ENCODE peak calls at places on chromosome 2, in eight cellular contexts. T is iris pigment epithelial cell; W is nephron progenitor cell; H is HL-60; X is activated CD8-positive, alpha-beta T cell treated with anti-CD3 and anti-CD28 coated beads, Interleukin-2, amount 10 ng/mL, durations not matched to agents 7 days and 5 days; Y is fibroblast of the conjunctiva; D is stimulated activated CD4-positive, alpha-beta T cell treated with anti-CD3 and anti-CD28 coated beads, Interleukin-2, amount 100 ng/mL, for 48 hours; M is amygdala. B is an unnamed sample.
A peak's percentile ranks its signal among the peaks of the same experiment; 100 is the strongest.

GRCh38 chr2:69579561-69579960 is 64.0 kb downstream of the AAK1 start:
- DNase-seq in T (no peak), W (no peak), H (no peak), X (no peak), Y (no peak), D (no peak), M (no peak), B (no peak)

GRCh38 chr2:11873766-11874165 is 127.3 kb downstream of the LPIN1 start:
- DNase-seq in T (peak; percentile 79), W (no peak), H (peak; percentile 74), X (no peak), Y (peak; percentile 60), D (no peak), M (no peak), B (no peak)

GRCh38 chr2:158529379-158530110 is 72.8 kb downstream of the PKP4 start:
- DNase-seq in T (peak; percentile 69), W (no peak), H (no peak), X (no peak), Y (peak; percentile 14), D (no peak), M (no peak), B (no peak)

GRCh38 chr2:224957540-224958465 is 84.5 kb downstream of the DOCK10 start:
- DNase-seq in T (no peak), W (no peak), H (no peak), X (no peak), Y (no peak), D (no peak), M (no peak), B (no peak)

GRCh38 chr2:240387669-240388358 is 47.6 kb upstream of the GPC1 start:
- DNase-seq in T (peak; percentile 91), W (peak; percentile 1), H (no peak), X (no peak), Y (peak; percentile 84), D (no peak), M (peak; percentile 28), B (no peak)

GRCh38 chr2:69209482-69209881 is 177.5 kb downstream of the GFPT1 start:
- DNase-seq in T (no peak), W (no peak), H (no peak), X (no peak), Y (no peak), D (no peak), M (no peak), B (no peak)

GRCh38 chr2:120596990-120597594 is 138.6 kb upstream of the GLI2 start:
- DNase-seq in T (peak; percentile 84), W (no peak), H (peak; percentile 92), X (no peak), Y (peak; percentile 78), D (no peak), M (no peak), B (no peak)

GRCh38 chr2:128727914-128728313 is 409.2 kb upstream of the HS6ST1 start:
- DNase-seq in T (peak; percentile 98), W (no peak), H (peak; percentile 55), X (no peak), Y (peak; percentile 89), D (no peak), M (no peak), B (no peak)

GRCh38 chr2:14557921-14558320 is 74.6 kb upstream of the LRATD1 start:
- DNase-seq in T (no peak), W (no peak), H (no peak), X (no peak), Y (no peak), D (no peak), M (no peak), B (no peak)

GRCh38 chr2:1024981-1025380 is 74.3 kb downstream of the SNTG2 start:
- DNase-seq in T (no peak), W (no peak), H (no peak), X (no peak), Y (peak; percentile 23), D (no peak), M (no peak), B (no peak)

GRCh38 chr2:172442072-172442895 is 14.9 kb downstream of the ITGA6 start:
- DNase-seq in T (peak; percentile 96), W (no peak), H (no peak), X (peak; percentile 37), Y (peak; percentile 31), D (peak; percentile 46), M (no peak), B (peak; percentile 45)

GRCh38 chr2:241842620-241843211 is 16.0 kb downstream of the PDCD1 start:
- DNase-seq in T (peak; percentile 18), W (no peak), H (peak; percentile 58), X (peak; percentile 67), Y (no peak), D (no peak), M (no peak), B (peak; percentile 61)

GRCh38 chr2:130807659-130808385 is 28.9 kb upstream of the ARHGEF4 start:
- DNase-seq in T (no peak), W (no peak), H (no peak), X (no peak), Y (no peak), D (no peak), M (no peak), B (no peak)

GRCh38 chr2:168449419-168449818 is 6.7 kb upstream of the CERS6 start:
- DNase-seq in T (peak; percentile 70), W (no peak), H (no peak), X (no peak), Y (peak; percentile 42), D (no peak), M (no peak), B (no peak)

GRCh38 chr2:73981081-73981968 is 3.4 kb upstream of the TET3 start:
- DNase-seq in T (no peak), W (peak; percentile 62), H (no peak), X (peak; percentile 60), Y (no peak), D (no peak), M (no peak), B (no peak)

GRCh38 chr2:15120578-15120977 is 440.6 kb downstream of the NBAS start:
- DNase-seq in T (no peak), W (no peak), H (no peak), X (no peak), Y (no peak), D (no peak), M (no peak), B (no peak)

GRCh38 chr2:142130111-142131015 is 453 bp downstream of the LRP1B start:
- DNase-seq in T (peak; percentile 68), W (peak; percentile 66), H (no peak), X (peak; percentile 20), Y (no peak), D (no peak), M (peak; percentile 59), B (no peak)

GRCh38 chr2:241967096-241967495 is 97.6 kb downstream of the RTP5 start:
- DNase-seq in T (no peak), W (no peak), H (no peak), X (no peak), Y (no peak), D (no peak), M (no peak), B (no peak)

GRCh38 chr2:72572501-72572900 is 253.3 kb downstream of the EXOC6B start:
- DNase-seq in T (peak; percentile 87), W (no peak), H (no peak), X (no peak), Y (no peak), D (no peak), M (no peak), B (no peak)

GRCh38 chr2:20106746-20107145 is 55.3 kb upstream of the LAPTM4A start:
- DNase-seq in T (peak; percentile 47), W (peak; percentile 76), H (no peak), X (peak; percentile 52), Y (no peak), D (peak; percentile 6), M (peak; percentile 22), B (peak; percentile 29)

GRCh38 chr2:241935314-241935713 is 65.8 kb downstream of the RTP5 start:
- DNase-seq in T (peak; percentile 85), W (no peak), H (no peak), X (no peak), Y (peak; percentile 36), D (no peak), M (no peak), B (no peak)

GRCh38 chr2:205692095-205692494 is 9.8 kb downstream of the NRP2 start:
- DNase-seq in T (peak; percentile 77), W (no peak), H (no peak), X (no peak), Y (no peak), D (no peak), M (no peak), B (no peak)

GRCh38 chr2:222024934-222025890 is 273.6 kb downstream of the PAX3 start:
- DNase-seq in T (peak; percentile 60), W (peak; percentile 8), H (no peak), X (no peak), Y (peak; percentile 30), D (no peak), M (no peak), B (no peak)

GRCh38 chr2:27223416-27223815 is 6.2 kb downstream of the CAD start:
- DNase-seq in T (no peak), W (no peak), H (no peak), X (no peak), Y (no peak), D (no peak), M (no peak), B (no peak)

GRCh38 chr2:232484628-232485332 is 2.9 kb downstream of the ECEL1 start:
- DNase-seq in T (no peak), W (no peak), H (no peak), X (no peak), Y (no peak), D (no peak), M (no peak), B (no peak)

GRCh38 chr2:23925702-23926288 is 1.1 kb downstream of the ATAD2B start:
- DNase-seq in T (peak; percentile 77), W (no peak), H (peak; percentile 55), X (peak; percentile 81), Y (no peak), D (peak; percentile 51), M (peak; percentile 27), B (peak; percentile 39)

GRCh38 chr2:179106342-179107178 is 56.6 kb upstream of the CCDC141 start:
- DNase-seq in T (peak; percentile 96), W (no peak), H (peak; percentile 76), X (no peak), Y (peak; percentile 88), D (no peak), M (no peak), B (no peak)

GRCh38 chr2:24199968-24200590 is 25.2 kb downstream of the FAM228A start:
- DNase-seq in T (peak; percentile 11), W (no peak), H (no peak), X (no peak), Y (no peak), D (no peak), M (no peak), B (no peak)

GRCh38 chr2:26035110-26035728 is 1.3 kb downstream of the RAB10 start:
- DNase-seq in T (peak; percentile 32), W (no peak), H (no peak), X (no peak), Y (no peak), D (peak; percentile 5), M (no peak), B (no peak)

B was measured in stimulated activated CD8-positive, alpha-beta memory T cell treated with anti-CD3 and anti-CD28 coated beads, Interleukin-15, amount 100 ng/mL, for 48 hours.